ENCODE peak calls at places on chromosome 5, in seven cellular contexts. One of them, this sample, is unnamed. For H3K79me2 and H3K4me1, the result is how much of the 10 kb centered on the place peaks cover.

GRCh38 chr5:65017636-65018035 is 248.9 kb downstream of the CWC27 start:
- DNase-seq in fibroblast of lung: no peak
- DNase-seq in HCT116: no peak
- DNase-seq in PC-3: no peak
- DNase-seq in mammary epithelial cell: no peak
- DNase-seq in hepatocyte: no peak
- DNase-seq in K562: no peak
- DNase-seq in this sample: no peak

GRCh38 chr5:118561971-118562370 is 426.4 kb downstream of the DTWD2 start:
- DNase-seq in mammary epithelial cell: no peak
- DNase-seq in K562: no peak
- DNase-seq in hepatocyte: no peak
- DNase-seq in HCT116: no peak
- DNase-seq in fibroblast of lung: no peak
- DNase-seq in PC-3: no peak
- DNase-seq in this sample: no peak

GRCh38 chr5:19615661-19616060 is 372.3 kb downstream of the CDH18 start:
- DNase-seq in K562: no peak
- DNase-seq in hepatocyte: no peak
- DNase-seq in HCT116: no peak
- DNase-seq in mammary epithelial cell: peak
- DNase-seq in PC-3: peak
- DNase-seq in fibroblast of lung: no peak
- DNase-seq in this sample: no peak

GRCh38 chr5:73299017-73299630 is 126.1 kb downstream of the TMEM174 start:
- DNase-seq in K562: no peak
- DNase-seq in hepatocyte: peak
- DNase-seq in mammary epithelial cell: peak
- DNase-seq in PC-3: peak
- DNase-seq in fibroblast of lung: peak
- DNase-seq in HCT116: no peak
- DNase-seq in this sample: peak

GRCh38 chr5:167029488-167029887 is 1262.0 kb upstream of the WWC1 start:
- DNase-seq in mammary epithelial cell: no peak
- DNase-seq in HCT116: no peak
- DNase-seq in K562: no peak
- DNase-seq in PC-3: no peak
- DNase-seq in hepatocyte: no peak
- DNase-seq in fibroblast of lung: peak
- DNase-seq in this sample: no peak

GRCh38 chr5:155106221-155106620 is 92.7 kb downstream of the KIF4B start:
- DNase-seq in fibroblast of lung: no peak
- DNase-seq in hepatocyte: no peak
- DNase-seq in mammary epithelial cell: no peak
- DNase-seq in PC-3: no peak
- DNase-seq in HCT116: no peak
- DNase-seq in K562: no peak
- DNase-seq in this sample: no peak

GRCh38 chr5:151214614-151215545 is 9.0 kb downstream of the CCDC69 start:
- DNase-seq in fibroblast of lung: no peak
- DNase-seq in hepatocyte: peak
- DNase-seq in PC-3: no peak
- DNase-seq in HCT116: no peak
- DNase-seq in mammary epithelial cell: no peak
- DNase-seq in K562: no peak
- DNase-seq in this sample: no peak

GRCh38 chr5:169494383-169495251 is 89.0 kb upstream of the SPDL1 start:
- DNase-seq in fibroblast of lung: no peak
- DNase-seq in hepatocyte: no peak
- DNase-seq in HCT116: no peak
- DNase-seq in mammary epithelial cell: no peak
- DNase-seq in K562: no peak
- DNase-seq in PC-3: no peak
- DNase-seq in this sample: no peak

GRCh38 chr5:80689627-80690026 is 34.8 kb upstream of the DHFR start:
- DNase-seq in K562: no peak
- DNase-seq in PC-3: no peak
- DNase-seq in HCT116: no peak
- DNase-seq in hepatocyte: no peak
- DNase-seq in mammary epithelial cell: no peak
- DNase-seq in fibroblast of lung: no peak
- DNase-seq in this sample: no peak

GRCh38 chr5:40485021-40485998 is 194.4 kb upstream of the PTGER4 start:
- DNase-seq in hepatocyte: peak
- DNase-seq in fibroblast of lung: peak
- DNase-seq in mammary epithelial cell: no peak
- DNase-seq in PC-3: no peak
- DNase-seq in K562: no peak
- DNase-seq in HCT116: no peak
- DNase-seq in this sample: no peak

GRCh38 chr5:153267506-153267905 is 223.0 kb upstream of the GRIA1 start:
- DNase-seq in K562: no peak
- DNase-seq in HCT116: no peak
- DNase-seq in fibroblast of lung: no peak
- DNase-seq in mammary epithelial cell: peak
- DNase-seq in PC-3: peak
- DNase-seq in hepatocyte: peak
- DNase-seq in this sample: no peak

GRCh38 chr5:32710859-32711692 is at the start of gene NPR3:
- DNase-seq in hepatocyte: peak
- DNase-seq in HCT116: no peak
- DNase-seq in K562: no peak
- DNase-seq in PC-3: peak
- DNase-seq in fibroblast of lung: peak
- DNase-seq in mammary epithelial cell: no peak
- DNase-seq in this sample: peak

GRCh38 chr5:61301820-61302563 is 30.1 kb upstream of the ZSWIM6 start:
- DNase-seq in PC-3: peak
- DNase-seq in K562: no peak
- DNase-seq in fibroblast of lung: peak
- DNase-seq in hepatocyte: peak
- DNase-seq in HCT116: peak
- DNase-seq in mammary epithelial cell: peak
- DNase-seq in this sample: no peak

GRCh38 chr5:35096209-35096608 is 48.5 kb upstream of the AGXT2 start:
- DNase-seq in PC-3: no peak
- DNase-seq in hepatocyte: no peak
- DNase-seq in HCT116: no peak
- DNase-seq in mammary epithelial cell: no peak
- DNase-seq in fibroblast of lung: peak
- DNase-seq in K562: no peak
- DNase-seq in this sample: no peak

GRCh38 chr5:122775713-122776084 is 819 bp downstream of the SNX2 start:
- DNase-seq in HCT116: no peak
- DNase-seq in fibroblast of lung: peak
- DNase-seq in hepatocyte: no peak
- DNase-seq in PC-3: peak
- DNase-seq in K562: peak
- DNase-seq in mammary epithelial cell: no peak
- DNase-seq in this sample: no peak

GRCh38 chr5:135222171-135222681 is 176.8 kb downstream of the MACROH2A1 start:
- DNase-seq in fibroblast of lung: no peak
- DNase-seq in K562: peak
- DNase-seq in HCT116: peak
- DNase-seq in PC-3: peak
- DNase-seq in hepatocyte: no peak
- DNase-seq in mammary epithelial cell: no peak
- DNase-seq in this sample: no peak

DNA sequence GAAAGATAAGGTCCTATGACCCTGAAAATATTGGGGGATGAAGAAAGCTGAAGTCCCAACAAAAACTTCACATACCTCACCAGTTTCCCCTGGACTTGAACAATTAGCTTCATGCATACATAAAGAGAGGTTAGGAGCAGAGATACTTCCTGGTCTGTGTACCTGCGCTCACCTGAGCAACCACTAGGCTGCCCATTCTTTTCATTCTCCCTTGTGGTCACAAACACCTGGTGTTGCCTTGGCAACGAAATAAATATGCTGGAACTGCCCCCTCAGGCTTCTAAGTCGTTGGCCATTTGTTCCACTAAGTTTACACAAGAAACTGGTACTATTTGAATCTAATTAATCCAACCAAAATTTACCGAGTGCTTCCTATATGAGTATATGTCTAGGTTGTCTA is 18.1 kb downstream of the OTP start:
- DNase-seq in mammary epithelial cell: peak
- DNase-seq in HCT116: peak
- DNase-seq in hepatocyte: peak
- DNase-seq in fibroblast of lung: no peak
- DNase-seq in K562: no peak
- DNase-seq in PC-3: peak
- DNase-seq in this sample: peak
- TF ChIP-seq CTCF in mammary epithelial cell: peak
- TF ChIP-seq CTCF in HCT116: peak
- TF ChIP-seq CTCF in hepatocyte: no peak
- TF ChIP-seq CTCF in fibroblast of lung: no peak
- TF ChIP-seq CTCF in K562: no peak
- TF ChIP-seq CTCF in PC-3: peak
- TF ChIP-seq CTCF in this sample: peak

GRCh38 chr5:81703840-81704239 is 47.1 kb downstream of the SSBP2 start:
- DNase-seq in fibroblast of lung: no peak
- DNase-seq in PC-3: no peak
- DNase-seq in mammary epithelial cell: no peak
- DNase-seq in K562: no peak
- DNase-seq in hepatocyte: no peak
- DNase-seq in HCT116: no peak
- DNase-seq in this sample: no peak
- H3K79me2 ChIP-seq in fibroblast of lung: under half
- H3K79me2 ChIP-seq in PC-3: under half
- H3K79me2 ChIP-seq in mammary epithelial cell: under half
- H3K79me2 ChIP-seq in K562: under half
- H3K79me2 ChIP-seq in hepatocyte: under half
- H3K79me2 ChIP-seq in HCT116: under half
- H3K79me2 ChIP-seq in this sample: under half

GRCh38 chr5:66633754-66634153 is 37.6 kb downstream of the MAST4 start:
- DNase-seq in K562: no peak
- DNase-seq in PC-3: no peak
- DNase-seq in fibroblast of lung: no peak
- DNase-seq in mammary epithelial cell: no peak
- DNase-seq in HCT116: no peak
- DNase-seq in hepatocyte: peak
- DNase-seq in this sample: peak

GRCh38 chr5:66634601-66635000 is 38.4 kb downstream of the MAST4 start:
- DNase-seq in fibroblast of lung: no peak
- DNase-seq in PC-3: no peak
- DNase-seq in mammary epithelial cell: no peak
- DNase-seq in HCT116: no peak
- DNase-seq in K562: no peak
- DNase-seq in hepatocyte: no peak
- DNase-seq in this sample: no peak

GRCh38 chr5:66629446-66629845 is 33.3 kb downstream of the MAST4 start:
- DNase-seq in PC-3: no peak
- DNase-seq in hepatocyte: no peak
- DNase-seq in HCT116: no peak
- DNase-seq in mammary epithelial cell: no peak
- DNase-seq in K562: no peak
- DNase-seq in fibroblast of lung: no peak
- DNase-seq in this sample: no peak
- H3K4me1 ChIP-seq in PC-3: under half
- H3K4me1 ChIP-seq in hepatocyte: under half
- H3K4me1 ChIP-seq in HCT116: under half
- H3K4me1 ChIP-seq in mammary epithelial cell: under half
- H3K4me1 ChIP-seq in K562: under half
- H3K4me1 ChIP-seq in fibroblast of lung: under half
- H3K4me1 ChIP-seq in this sample: under half

GRCh38 chr5:133665571-133665970 is 53.2 kb upstream of the FSTL4 start:
- DNase-seq in PC-3: no peak
- DNase-seq in K562: no peak
- DNase-seq in HCT116: no peak
- DNase-seq in mammary epithelial cell: no peak
- DNase-seq in fibroblast of lung: no peak
- DNase-seq in hepatocyte: no peak
- DNase-seq in this sample: no peak

GRCh38 chr5:133667217-133667616 is 54.9 kb upstream of the FSTL4 start:
- DNase-seq in mammary epithelial cell: no peak
- DNase-seq in fibroblast of lung: no peak
- DNase-seq in hepatocyte: no peak
- DNase-seq in HCT116: no peak
- DNase-seq in K562: no peak
- DNase-seq in PC-3: no peak
- DNase-seq in this sample: no peak

GRCh38 chr5:133669472-133669871 is 57.1 kb upstream of the FSTL4 start:
- DNase-seq in PC-3: no peak
- DNase-seq in HCT116: no peak
- DNase-seq in mammary epithelial cell: no peak
- DNase-seq in K562: no peak
- DNase-seq in fibroblast of lung: no peak
- DNase-seq in hepatocyte: no peak
- DNase-seq in this sample: no peak

GRCh38 chr5:133670336-133670735 is 58.0 kb upstream of the FSTL4 start:
- DNase-seq in mammary epithelial cell: no peak
- DNase-seq in K562: no peak
- DNase-seq in PC-3: no peak
- DNase-seq in HCT116: no peak
- DNase-seq in fibroblast of lung: no peak
- DNase-seq in hepatocyte: no peak
- DNase-seq in this sample: no peak

DNA sequence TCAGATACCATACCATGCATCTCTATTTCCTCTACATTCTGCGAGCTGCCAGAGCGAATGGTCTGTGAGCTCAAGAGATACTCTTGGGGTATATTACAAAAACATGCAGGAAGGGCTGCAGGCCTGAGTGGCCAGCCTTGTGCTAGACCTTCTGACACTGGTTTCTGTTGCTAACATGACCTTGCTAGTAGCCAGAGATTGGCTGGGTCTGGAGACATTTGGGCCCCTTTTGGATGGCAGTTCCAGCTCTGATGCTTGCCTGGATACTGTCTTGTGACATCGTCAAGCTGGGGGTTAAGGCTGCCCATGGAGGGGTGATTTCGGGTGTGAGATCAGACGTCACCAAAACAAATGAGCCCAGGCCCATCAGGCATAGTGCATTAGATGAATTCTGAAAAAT is 56.1 kb upstream of the FSTL4 start:
- DNase-seq in HCT116: no peak
- DNase-seq in mammary epithelial cell: no peak
- DNase-seq in K562: no peak
- DNase-seq in fibroblast of lung: no peak
- DNase-seq in hepatocyte: no peak
- DNase-seq in PC-3: no peak
- DNase-seq in this sample: no peak
- TF ChIP-seq CTCF in HCT116: no peak
- TF ChIP-seq CTCF in mammary epithelial cell: no peak
- TF ChIP-seq CTCF in K562: no peak
- TF ChIP-seq CTCF in fibroblast of lung: no peak
- TF ChIP-seq CTCF in hepatocyte: no peak
- TF ChIP-seq CTCF in PC-3: no peak
- TF ChIP-seq CTCF in this sample: no peak

GRCh38 chr5:56816546-56817081 is 1.3 kb downstream of the MAP3K1 start:
- DNase-seq in HCT116: no peak
- DNase-seq in K562: peak
- DNase-seq in hepatocyte: peak
- DNase-seq in fibroblast of lung: peak
- DNase-seq in PC-3: peak
- DNase-seq in mammary epithelial cell: peak
- DNase-seq in this sample: peak
- H3K79me2 ChIP-seq in HCT116: under half
- H3K79me2 ChIP-seq in K562: half or more
- H3K79me2 ChIP-seq in hepatocyte: half or more
- H3K79me2 ChIP-seq in fibroblast of lung: under half
- H3K79me2 ChIP-seq in PC-3: half or more
- H3K79me2 ChIP-seq in mammary epithelial cell: half or more
- H3K79me2 ChIP-seq in this sample: under half

GRCh38 chr5:172769598-172770373 is 1.2 kb downstream of the DUSP1 start:
- DNase-seq in fibroblast of lung: peak
- DNase-seq in HCT116: no peak
- DNase-seq in mammary epithelial cell: peak
- DNase-seq in hepatocyte: peak
- DNase-seq in K562: no peak
- DNase-seq in PC-3: no peak
- DNase-seq in this sample: peak
- H3K4me1 ChIP-seq in fibroblast of lung: under half
- H3K4me1 ChIP-seq in HCT116: under half
- H3K4me1 ChIP-seq in mammary epithelial cell: half or more
- H3K4me1 ChIP-seq in hepatocyte: under half
- H3K4me1 ChIP-seq in K562: under half
- H3K4me1 ChIP-seq in PC-3: half or more
- H3K4me1 ChIP-seq in this sample: under half

This sample was measured in GM23338.